ENCODE peak calls at places on chromosome 7, in seven cellular contexts. W, Z, N, K, A, F and I are unnamed samples.

GRCh38 chr7:46939558-46939957 is 642.4 kb downstream of the TNS3 start:
- DNase-seq in N (no peak), F (no peak), K (no peak), Z (no peak), A (no peak), W (no peak), I (no peak)

GRCh38 chr7:116738378-116738777 is 66.4 kb downstream of the MET start:
- DNase-seq in A (no peak), Z (no peak), F (no peak), N (no peak), K (no peak), W (no peak), I (peak)

GRCh38 chr7:25792586-25792985 is 359.4 kb upstream of the NFE2L3 start:
- DNase-seq in N (no peak), K (no peak), F (no peak), Z (no peak), W (no peak), A (no peak), I (no peak)

GRCh38 chr7:33195264-33195663 is 65.9 kb downstream of the BBS9 start:
- DNase-seq in W (no peak), K (no peak), Z (no peak), F (no peak), N (peak), A (no peak), I (no peak)

GRCh38 chr7:28584235-28584634 is 171.9 kb downstream of the CREB5 start:
- DNase-seq in W (no peak), Z (no peak), F (no peak), K (no peak), N (no peak), A (no peak), I (no peak)

GRCh38 chr7:125828153-125828690 is 898.6 kb upstream of the POT1 start:
- DNase-seq in Z (no peak), N (no peak), A (no peak), K (no peak), W (no peak), F (no peak), I (no peak)

GRCh38 chr7:22732556-22733126 is 5.6 kb downstream of the IL6 start:
- DNase-seq in F (no peak), K (no peak), Z (no peak), A (no peak), N (peak), W (no peak), I (peak)

GRCh38 chr7:24301703-24302102 is 17.7 kb downstream of the NPY start:
- DNase-seq in A (no peak), N (no peak), F (no peak), Z (no peak), K (no peak), W (no peak), I (no peak)

GRCh38 chr7:127792528-127793342 is 140.7 kb downstream of the SND1 start:
- DNase-seq in A (no peak), Z (peak), K (peak), W (no peak), N (no peak), F (no peak), I (peak)

GRCh38 chr7:129024125-129024524 is 30.8 kb downstream of the TNPO3 start:
- DNase-seq in W (no peak), A (no peak), K (no peak), N (no peak), Z (no peak), F (no peak), I (no peak)

GRCh38 chr7:47153076-47153475 is 428.8 kb downstream of the TNS3 start:
- DNase-seq in N (peak), Z (peak), F (no peak), W (no peak), A (no peak), K (no peak), I (peak)

GRCh38 chr7:92634924-92635519 is 44.8 kb upstream of the FAM133B start:
- DNase-seq in F (no peak), K (no peak), A (no peak), N (peak), Z (no peak), W (no peak), I (no peak)

GRCh38 chr7:107150375-107151073 is 18.3 kb upstream of the HBP1 start:
- DNase-seq in W (peak), N (peak), K (peak), F (no peak), Z (peak), A (peak), I (peak)

GRCh38 chr7:124692420-124692819 is 73.2 kb downstream of the GPR37 start:
- DNase-seq in K (no peak), N (no peak), Z (peak), A (no peak), W (no peak), F (no peak), I (no peak)

GRCh38 chr7:2175514-2175913 is 57.2 kb downstream of the MAD1L1 start:
- DNase-seq in F (no peak), A (no peak), K (no peak), W (no peak), Z (no peak), N (peak), I (no peak)

GRCh38 chr7:28360739-28361138 is 51.6 kb upstream of the CREB5 start:
- DNase-seq in W (no peak), F (no peak), N (no peak), K (no peak), A (no peak), Z (no peak), I (peak)

GRCh38 chr7:82319674-82320118 is 123.9 kb downstream of the CACNA2D1 start:
- DNase-seq in Z (peak), N (peak), K (no peak), A (no peak), W (no peak), F (no peak), I (peak)

GRCh38 chr7:83148776-83149175 is 13.9 kb downstream of the PCLO start:
- DNase-seq in N (peak), K (no peak), F (no peak), Z (no peak), A (no peak), W (no peak), I (no peak)

GRCh38 chr7:125059861-125060456 is 130.3 kb upstream of the POT1 start:
- DNase-seq in K (no peak), Z (peak), A (no peak), N (peak), W (no peak), F (no peak), I (peak)

GRCh38 chr7:2033586-2034135 is 199.1 kb downstream of the MAD1L1 start:
- DNase-seq in Z (no peak), F (no peak), N (no peak), K (no peak), A (peak), W (no peak), I (no peak)